ENCODE peak calls at places on chromosome 20, in seven cellular contexts. One of them, this sample, is unnamed. For H3K27me3 and H3K36me3, the result is how much of the 10 kb centered on the place peaks cover.

GRCh38 chr20:33602826-33603590 is 59.1 kb upstream of the C20orf144 start:
- DNase-seq in left ventricle myocardium inferior: no peak
- DNase-seq in cardiac muscle cell: no peak
- DNase-seq in WERI-Rb-1: no peak
- DNase-seq in Peyer's patch: no peak
- DNase-seq in upper lobe of left lung: no peak
- DNase-seq in stomach: no peak
- DNase-seq in this sample: no peak

GRCh38 chr20:17793986-17794385 is 94.2 kb downstream of the BANF2 start:
- DNase-seq in left ventricle myocardium inferior: no peak
- DNase-seq in cardiac muscle cell: no peak
- DNase-seq in WERI-Rb-1: no peak
- DNase-seq in Peyer's patch: no peak
- DNase-seq in upper lobe of left lung: no peak
- DNase-seq in stomach: no peak
- DNase-seq in this sample: no peak

GRCh38 chr20:15475483-15475882 is 1097.8 kb downstream of the KIF16B start:
- DNase-seq in left ventricle myocardium inferior: peak
- DNase-seq in stomach: peak
- DNase-seq in upper lobe of left lung: peak
- DNase-seq in WERI-Rb-1: no peak
- DNase-seq in cardiac muscle cell: no peak
- DNase-seq in Peyer's patch: no peak
- DNase-seq in this sample: no peak

GRCh38 chr20:1818247-1818840 is 76.9 kb upstream of the SIRPA start:
- DNase-seq in cardiac muscle cell: no peak
- DNase-seq in Peyer's patch: no peak
- DNase-seq in upper lobe of left lung: no peak
- DNase-seq in left ventricle myocardium inferior: no peak
- DNase-seq in WERI-Rb-1: no peak
- DNase-seq in stomach: no peak
- DNase-seq in this sample: peak

GRCh38 chr20:37742121-37742520 is 48.3 kb downstream of the CTNNBL1 start:
- DNase-seq in WERI-Rb-1: no peak
- DNase-seq in left ventricle myocardium inferior: no peak
- DNase-seq in cardiac muscle cell: no peak
- DNase-seq in Peyer's patch: no peak
- DNase-seq in stomach: no peak
- DNase-seq in upper lobe of left lung: no peak
- DNase-seq in this sample: no peak

GRCh38 chr20:19987046-19987445 is 30.1 kb upstream of the NAA20 start:
- DNase-seq in left ventricle myocardium inferior: no peak
- DNase-seq in cardiac muscle cell: no peak
- DNase-seq in Peyer's patch: no peak
- DNase-seq in stomach: no peak
- DNase-seq in WERI-Rb-1: no peak
- DNase-seq in upper lobe of left lung: no peak
- DNase-seq in this sample: no peak

GRCh38 chr20:3616250-3616649 is 46.9 kb downstream of the GFRA4 start:
- DNase-seq in Peyer's patch: no peak
- DNase-seq in upper lobe of left lung: peak
- DNase-seq in left ventricle myocardium inferior: peak
- DNase-seq in WERI-Rb-1: no peak
- DNase-seq in stomach: peak
- DNase-seq in cardiac muscle cell: peak
- DNase-seq in this sample: peak

GRCh38 chr20:47328841-47329448 is 27.6 kb downstream of the ZMYND8 start:
- DNase-seq in cardiac muscle cell: no peak
- DNase-seq in upper lobe of left lung: no peak
- DNase-seq in left ventricle myocardium inferior: no peak
- DNase-seq in WERI-Rb-1: no peak
- DNase-seq in Peyer's patch: no peak
- DNase-seq in stomach: peak
- DNase-seq in this sample: no peak

GRCh38 chr20:21102691-21103311 is 3.4 kb downstream of the LINC00237 start:
- DNase-seq in stomach: peak
- DNase-seq in upper lobe of left lung: peak
- DNase-seq in left ventricle myocardium inferior: peak
- DNase-seq in cardiac muscle cell: peak
- DNase-seq in WERI-Rb-1: no peak
- DNase-seq in Peyer's patch: peak
- DNase-seq in this sample: peak

GRCh38 chr20:48875233-48875913 is 46.1 kb upstream of the ARFGEF2 start:
- DNase-seq in left ventricle myocardium inferior: no peak
- DNase-seq in WERI-Rb-1: peak
- DNase-seq in Peyer's patch: no peak
- DNase-seq in stomach: no peak
- DNase-seq in upper lobe of left lung: no peak
- DNase-seq in cardiac muscle cell: no peak
- DNase-seq in this sample: no peak

GRCh38 chr20:34534391-34535165 is 18.4 kb downstream of the DYNLRB1 start:
- DNase-seq in left ventricle myocardium inferior: no peak
- DNase-seq in Peyer's patch: no peak
- DNase-seq in WERI-Rb-1: no peak
- DNase-seq in stomach: no peak
- DNase-seq in upper lobe of left lung: no peak
- DNase-seq in cardiac muscle cell: no peak
- DNase-seq in this sample: no peak

GRCh38 chr20:41398408-41398807 is 31.8 kb upstream of the EMILIN3 start:
- DNase-seq in WERI-Rb-1: no peak
- DNase-seq in left ventricle myocardium inferior: peak
- DNase-seq in upper lobe of left lung: no peak
- DNase-seq in cardiac muscle cell: peak
- DNase-seq in stomach: peak
- DNase-seq in Peyer's patch: no peak
- DNase-seq in this sample: no peak

DNA sequence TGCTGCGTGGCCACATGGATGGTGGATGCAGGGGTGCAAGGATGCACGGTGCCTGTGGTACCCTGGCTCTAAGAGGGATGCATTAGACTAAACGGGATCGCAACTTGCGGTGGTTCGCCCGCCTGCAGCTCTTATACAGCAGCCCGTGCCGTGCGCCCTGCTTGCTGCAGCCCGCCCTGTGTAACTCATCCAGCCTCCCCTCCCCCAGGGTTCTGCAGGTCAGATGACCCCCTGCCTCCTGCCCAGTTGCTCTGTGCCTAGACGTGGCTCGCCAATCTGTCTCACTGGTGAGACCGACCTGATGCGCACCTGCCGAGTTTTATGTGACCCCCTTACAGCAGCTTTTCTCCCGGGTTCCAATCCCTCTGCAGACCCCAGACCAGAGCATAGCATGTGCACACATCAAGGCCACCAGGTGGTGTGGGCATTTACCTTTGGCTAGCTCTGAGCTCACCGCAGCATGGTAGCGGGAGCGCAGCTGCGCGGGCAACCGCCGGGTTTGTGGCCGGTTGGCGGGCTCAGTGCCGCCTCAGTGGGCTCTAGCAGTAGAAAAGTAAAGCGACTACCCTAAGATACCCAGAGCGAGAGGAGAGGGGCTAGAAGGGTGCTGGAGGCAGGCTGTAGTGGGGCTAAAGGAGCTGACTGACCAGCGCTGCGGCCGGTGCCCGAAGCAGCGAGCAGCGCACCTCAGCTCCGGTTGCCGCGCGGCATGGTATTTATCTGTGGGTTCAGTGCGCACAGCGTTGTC is 693 bp upstream of the GNAS-AS1 start:
- DNase-seq in left ventricle myocardium inferior: no peak
- DNase-seq in WERI-Rb-1: no peak
- DNase-seq in cardiac muscle cell: peak
- DNase-seq in stomach: no peak
- DNase-seq in upper lobe of left lung: no peak
- DNase-seq in Peyer's patch: no peak
- DNase-seq in this sample: peak
- H3K27me3 ChIP-seq in left ventricle myocardium inferior: half or more
- H3K27me3 ChIP-seq in WERI-Rb-1: half or more
- H3K27me3 ChIP-seq in cardiac muscle cell: half or more
- H3K27me3 ChIP-seq in stomach: half or more
- H3K27me3 ChIP-seq in upper lobe of left lung: under half
- H3K27me3 ChIP-seq in Peyer's patch: under half
- H3K27me3 ChIP-seq in this sample: half or more

GRCh38 chr20:53752971-53753879 is 159.6 kb upstream of the ZNF217 start:
- DNase-seq in left ventricle myocardium inferior: no peak
- DNase-seq in Peyer's patch: no peak
- DNase-seq in cardiac muscle cell: no peak
- DNase-seq in stomach: no peak
- DNase-seq in upper lobe of left lung: no peak
- DNase-seq in WERI-Rb-1: no peak
- DNase-seq in this sample: peak

GRCh38 chr20:53753880-53754459 is 160.3 kb upstream of the ZNF217 start:
- DNase-seq in cardiac muscle cell: no peak
- DNase-seq in upper lobe of left lung: no peak
- DNase-seq in WERI-Rb-1: no peak
- DNase-seq in stomach: no peak
- DNase-seq in left ventricle myocardium inferior: no peak
- DNase-seq in Peyer's patch: no peak
- DNase-seq in this sample: no peak

GRCh38 chr20:53751394-53752368 is 158.0 kb upstream of the ZNF217 start:
- DNase-seq in Peyer's patch: peak
- DNase-seq in upper lobe of left lung: peak
- DNase-seq in cardiac muscle cell: peak
- DNase-seq in WERI-Rb-1: no peak
- DNase-seq in stomach: peak
- DNase-seq in left ventricle myocardium inferior: no peak
- DNase-seq in this sample: no peak

GRCh38 chr20:53750827-53751393 is 157.3 kb upstream of the ZNF217 start:
- DNase-seq in stomach: peak
- DNase-seq in Peyer's patch: no peak
- DNase-seq in left ventricle myocardium inferior: no peak
- DNase-seq in cardiac muscle cell: peak
- DNase-seq in upper lobe of left lung: no peak
- DNase-seq in WERI-Rb-1: no peak
- DNase-seq in this sample: no peak

DNA sequence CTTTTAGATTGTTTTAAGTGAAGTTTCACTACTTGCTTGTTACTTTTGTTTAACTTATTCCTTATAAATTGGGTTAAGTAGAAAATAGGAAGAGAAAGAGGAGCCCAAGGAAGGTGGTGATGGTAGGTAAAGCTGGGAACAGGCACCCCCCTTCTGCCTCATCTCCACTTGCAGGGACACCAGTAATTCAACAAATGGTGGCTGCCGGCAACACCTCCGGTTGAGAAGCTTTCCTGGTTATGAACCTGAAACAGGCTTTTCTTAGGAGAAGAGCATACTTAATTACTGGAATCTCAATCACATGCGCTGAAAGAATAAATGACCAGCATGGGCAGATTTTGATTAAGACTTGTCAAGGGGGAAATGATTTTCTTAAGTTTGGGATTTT is 158.9 kb upstream of the ZNF217 start:
- DNase-seq in Peyer's patch: no peak
- DNase-seq in stomach: no peak
- DNase-seq in upper lobe of left lung: no peak
- DNase-seq in cardiac muscle cell: no peak
- DNase-seq in left ventricle myocardium inferior: no peak
- DNase-seq in WERI-Rb-1: no peak
- DNase-seq in this sample: no peak
- H3K4me3 ChIP-seq in Peyer's patch: no peak
- H3K4me3 ChIP-seq in stomach: no peak
- H3K4me3 ChIP-seq in upper lobe of left lung: no peak
- H3K4me3 ChIP-seq in cardiac muscle cell: no peak
- H3K4me3 ChIP-seq in left ventricle myocardium inferior: no peak
- H3K4me3 ChIP-seq in WERI-Rb-1: no peak
- H3K4me3 ChIP-seq in this sample: no peak

GRCh38 chr20:44481719-44482416 is 6.2 kb downstream of the TTPAL start:
- DNase-seq in upper lobe of left lung: no peak
- DNase-seq in stomach: no peak
- DNase-seq in WERI-Rb-1: no peak
- DNase-seq in left ventricle myocardium inferior: no peak
- DNase-seq in Peyer's patch: no peak
- DNase-seq in cardiac muscle cell: no peak
- DNase-seq in this sample: no peak

GRCh38 chr20:44485830-44486198 is 10.1 kb downstream of the TTPAL start:
- DNase-seq in stomach: no peak
- DNase-seq in upper lobe of left lung: no peak
- DNase-seq in WERI-Rb-1: no peak
- DNase-seq in left ventricle myocardium inferior: no peak
- DNase-seq in Peyer's patch: no peak
- DNase-seq in cardiac muscle cell: no peak
- DNase-seq in this sample: no peak

GRCh38 chr20:44485078-44485829 is 9.6 kb downstream of the TTPAL start:
- DNase-seq in cardiac muscle cell: no peak
- DNase-seq in upper lobe of left lung: no peak
- DNase-seq in WERI-Rb-1: no peak
- DNase-seq in Peyer's patch: no peak
- DNase-seq in stomach: no peak
- DNase-seq in left ventricle myocardium inferior: no peak
- DNase-seq in this sample: no peak

GRCh38 chr20:44480097-44480496 is 4.4 kb downstream of the TTPAL start:
- DNase-seq in upper lobe of left lung: no peak
- DNase-seq in Peyer's patch: no peak
- DNase-seq in stomach: no peak
- DNase-seq in left ventricle myocardium inferior: no peak
- DNase-seq in WERI-Rb-1: no peak
- DNase-seq in cardiac muscle cell: no peak
- DNase-seq in this sample: no peak

GRCh38 chr20:44483112-44483511 is 7.4 kb downstream of the TTPAL start:
- DNase-seq in cardiac muscle cell: no peak
- DNase-seq in upper lobe of left lung: no peak
- DNase-seq in stomach: no peak
- DNase-seq in Peyer's patch: no peak
- DNase-seq in left ventricle myocardium inferior: no peak
- DNase-seq in WERI-Rb-1: no peak
- DNase-seq in this sample: no peak
- H3K36me3 ChIP-seq in cardiac muscle cell: under half
- H3K36me3 ChIP-seq in upper lobe of left lung: half or more
- H3K36me3 ChIP-seq in stomach: under half
- H3K36me3 ChIP-seq in Peyer's patch: half or more
- H3K36me3 ChIP-seq in left ventricle myocardium inferior: half or more
- H3K36me3 ChIP-seq in WERI-Rb-1: under half
- H3K36me3 ChIP-seq in this sample: under half

GRCh38 chr20:63133481-63134091 is 82.3 kb downstream of the YTHDF1 start:
- DNase-seq in WERI-Rb-1: no peak
- DNase-seq in upper lobe of left lung: peak
- DNase-seq in cardiac muscle cell: no peak
- DNase-seq in Peyer's patch: no peak
- DNase-seq in left ventricle myocardium inferior: no peak
- DNase-seq in stomach: no peak
- DNase-seq in this sample: peak

GRCh38 chr20:63132715-63133471 is 83.0 kb downstream of the YTHDF1 start:
- DNase-seq in upper lobe of left lung: peak
- DNase-seq in WERI-Rb-1: peak
- DNase-seq in left ventricle myocardium inferior: no peak
- DNase-seq in cardiac muscle cell: no peak
- DNase-seq in Peyer's patch: no peak
- DNase-seq in stomach: no peak
- DNase-seq in this sample: peak

GRCh38 chr20:63132131-63132714 is 83.7 kb downstream of the YTHDF1 start:
- DNase-seq in upper lobe of left lung: peak
- DNase-seq in Peyer's patch: no peak
- DNase-seq in left ventricle myocardium inferior: no peak
- DNase-seq in cardiac muscle cell: no peak
- DNase-seq in stomach: no peak
- DNase-seq in WERI-Rb-1: no peak
- DNase-seq in this sample: peak

GRCh38 chr20:63135411-63135810 is 80.5 kb downstream of the YTHDF1 start:
- DNase-seq in WERI-Rb-1: no peak
- DNase-seq in left ventricle myocardium inferior: no peak
- DNase-seq in stomach: no peak
- DNase-seq in upper lobe of left lung: no peak
- DNase-seq in Peyer's patch: no peak
- DNase-seq in cardiac muscle cell: no peak
- DNase-seq in this sample: peak

GRCh38 chr20:63134201-63134612 is 81.7 kb downstream of the YTHDF1 start:
- DNase-seq in stomach: no peak
- DNase-seq in left ventricle myocardium inferior: no peak
- DNase-seq in WERI-Rb-1: no peak
- DNase-seq in Peyer's patch: no peak
- DNase-seq in upper lobe of left lung: no peak
- DNase-seq in cardiac muscle cell: no peak
- DNase-seq in this sample: peak
- H3K27me3 ChIP-seq in stomach: under half
- H3K27me3 ChIP-seq in left ventricle myocardium inferior: half or more
- H3K27me3 ChIP-seq in WERI-Rb-1: under half
- H3K27me3 ChIP-seq in Peyer's patch: under half
- H3K27me3 ChIP-seq in upper lobe of left lung: under half
- H3K27me3 ChIP-seq in cardiac muscle cell: under half
- H3K27me3 ChIP-seq in this sample: under half